ENCODE peak calls at places on chromosomes 13 and 19, in ten cellular contexts. One of them, this sample, is unnamed.

GRCh38 chr19:17829855-17830566 is 8.7 kb upstream of the INSL3 start:
- DNase-seq in RWPE1: peak; percentile 93
- DNase-seq in posterior vena cava: no peak
- DNase-seq in right cardiac atrium: peak; percentile 69
- DNase-seq in GM20000: no peak
- DNase-seq in AG09319: no peak
- DNase-seq in substantia nigra: no peak
- DNase-seq in choroid plexus epithelial cell: peak; percentile 33
- DNase-seq in progenitor cell of endocrine pancreas: peak; percentile 22
- DNase-seq in fibroblast of pulmonary artery: peak; percentile 29
- DNase-seq in this sample: peak; percentile 44

GRCh38 chr19:37803250-37803854 is 24.0 kb upstream of the ZNF573 start:
- DNase-seq in RWPE1: no peak
- DNase-seq in posterior vena cava: no peak
- DNase-seq in right cardiac atrium: no peak
- DNase-seq in GM20000: no peak
- DNase-seq in AG09319: no peak
- DNase-seq in substantia nigra: no peak
- DNase-seq in choroid plexus epithelial cell: no peak
- DNase-seq in progenitor cell of endocrine pancreas: no peak
- DNase-seq in fibroblast of pulmonary artery: no peak
- DNase-seq in this sample: no peak

GRCh38 chr13:106028916-106029315 is 506.5 kb downstream of the EFNB2 start:
- DNase-seq in RWPE1: no peak
- DNase-seq in posterior vena cava: no peak
- DNase-seq in right cardiac atrium: no peak
- DNase-seq in GM20000: no peak
- DNase-seq in AG09319: no peak
- DNase-seq in substantia nigra: no peak
- DNase-seq in choroid plexus epithelial cell: no peak
- DNase-seq in progenitor cell of endocrine pancreas: no peak
- DNase-seq in fibroblast of pulmonary artery: no peak
- DNase-seq in this sample: no peak

GRCh38 chr19:2255112-2255845 is 938 bp downstream of the JSRP1 start:
- DNase-seq in RWPE1: no peak
- DNase-seq in posterior vena cava: no peak
- DNase-seq in right cardiac atrium: no peak
- DNase-seq in GM20000: peak; percentile 53
- DNase-seq in AG09319: no peak
- DNase-seq in substantia nigra: no peak
- DNase-seq in choroid plexus epithelial cell: no peak
- DNase-seq in progenitor cell of endocrine pancreas: no peak
- DNase-seq in fibroblast of pulmonary artery: no peak
- DNase-seq in this sample: no peak

GRCh38 chr19:19134687-19135158 is 3.6 kb downstream of the TMEM161A start:
- DNase-seq in RWPE1: no peak
- DNase-seq in posterior vena cava: no peak
- DNase-seq in right cardiac atrium: peak; percentile 90
- DNase-seq in GM20000: peak; percentile 23
- DNase-seq in AG09319: no peak
- DNase-seq in substantia nigra: no peak
- DNase-seq in choroid plexus epithelial cell: no peak
- DNase-seq in progenitor cell of endocrine pancreas: peak; percentile 40
- DNase-seq in fibroblast of pulmonary artery: no peak
- DNase-seq in this sample: no peak

GRCh38 chr13:50989476-50989875 is 79.9 kb downstream of the RNASEH2B start:
- DNase-seq in RWPE1: no peak
- DNase-seq in posterior vena cava: no peak
- DNase-seq in right cardiac atrium: no peak
- DNase-seq in GM20000: no peak
- DNase-seq in AG09319: no peak
- DNase-seq in substantia nigra: no peak
- DNase-seq in choroid plexus epithelial cell: peak; percentile 50
- DNase-seq in progenitor cell of endocrine pancreas: no peak
- DNase-seq in fibroblast of pulmonary artery: peak; percentile 42
- DNase-seq in this sample: no peak

GRCh38 chr19:45676851-45677263 is 8.8 kb downstream of the GIPR start:
- DNase-seq in RWPE1: no peak
- DNase-seq in posterior vena cava: no peak
- DNase-seq in right cardiac atrium: peak; percentile 69
- DNase-seq in GM20000: peak; percentile 56
- DNase-seq in AG09319: no peak
- DNase-seq in substantia nigra: peak; percentile 26
- DNase-seq in choroid plexus epithelial cell: no peak
- DNase-seq in progenitor cell of endocrine pancreas: no peak
- DNase-seq in fibroblast of pulmonary artery: no peak
- DNase-seq in this sample: no peak

GRCh38 chr13:29756506-29756905 is 93.9 kb downstream of the UBL3 start:
- DNase-seq in RWPE1: no peak
- DNase-seq in posterior vena cava: no peak
- DNase-seq in right cardiac atrium: no peak
- DNase-seq in GM20000: no peak
- DNase-seq in AG09319: no peak
- DNase-seq in substantia nigra: no peak
- DNase-seq in choroid plexus epithelial cell: peak; percentile 47
- DNase-seq in progenitor cell of endocrine pancreas: no peak
- DNase-seq in fibroblast of pulmonary artery: peak; percentile 54
- DNase-seq in this sample: peak; percentile 38

GRCh38 chr13:77061362-77061761 is 34.4 kb upstream of the FBXL3 start:
- DNase-seq in RWPE1: no peak
- DNase-seq in posterior vena cava: no peak
- DNase-seq in right cardiac atrium: no peak
- DNase-seq in GM20000: no peak
- DNase-seq in AG09319: no peak
- DNase-seq in substantia nigra: no peak
- DNase-seq in choroid plexus epithelial cell: no peak
- DNase-seq in progenitor cell of endocrine pancreas: no peak
- DNase-seq in fibroblast of pulmonary artery: no peak
- DNase-seq in this sample: no peak

GRCh38 chr13:80436571-80437169 is 95.7 kb upstream of the SPRY2 start:
- DNase-seq in RWPE1: no peak
- DNase-seq in posterior vena cava: no peak
- DNase-seq in right cardiac atrium: no peak
- DNase-seq in GM20000: no peak
- DNase-seq in AG09319: peak; percentile 2
- DNase-seq in substantia nigra: no peak
- DNase-seq in choroid plexus epithelial cell: peak; percentile 68
- DNase-seq in progenitor cell of endocrine pancreas: no peak
- DNase-seq in fibroblast of pulmonary artery: peak; percentile 62
- DNase-seq in this sample: peak; percentile 84

GRCh38 chr19:54662730-54663129 is at the start of gene LILRB4:
- DNase-seq in RWPE1: no peak
- DNase-seq in posterior vena cava: no peak
- DNase-seq in right cardiac atrium: peak; percentile 72
- DNase-seq in GM20000: peak; percentile 47
- DNase-seq in AG09319: no peak
- DNase-seq in substantia nigra: peak; percentile 23
- DNase-seq in choroid plexus epithelial cell: no peak
- DNase-seq in progenitor cell of endocrine pancreas: no peak
- DNase-seq in fibroblast of pulmonary artery: no peak
- DNase-seq in this sample: no peak

GRCh38 chr19:1441677-1442438 is 3.7 kb downstream of the RPS15 start:
- DNase-seq in RWPE1: no peak
- DNase-seq in posterior vena cava: no peak
- DNase-seq in right cardiac atrium: peak; percentile 58
- DNase-seq in GM20000: no peak
- DNase-seq in AG09319: no peak
- DNase-seq in substantia nigra: no peak
- DNase-seq in choroid plexus epithelial cell: no peak
- DNase-seq in progenitor cell of endocrine pancreas: no peak
- DNase-seq in fibroblast of pulmonary artery: no peak
- DNase-seq in this sample: no peak

GRCh38 chr13:97298816-97299215 is 76.7 kb downstream of the MBNL2 start:
- DNase-seq in RWPE1: no peak
- DNase-seq in posterior vena cava: no peak
- DNase-seq in right cardiac atrium: no peak
- DNase-seq in GM20000: no peak
- DNase-seq in AG09319: no peak
- DNase-seq in substantia nigra: no peak
- DNase-seq in choroid plexus epithelial cell: peak; percentile 31
- DNase-seq in progenitor cell of endocrine pancreas: no peak
- DNase-seq in fibroblast of pulmonary artery: no peak
- DNase-seq in this sample: peak; percentile 35

GRCh38 chr13:60583196-60583908 is 186.3 kb downstream of the TDRD3 start:
- DNase-seq in RWPE1: no peak
- DNase-seq in posterior vena cava: no peak
- DNase-seq in right cardiac atrium: no peak
- DNase-seq in GM20000: no peak
- DNase-seq in AG09319: peak; percentile 40
- DNase-seq in substantia nigra: no peak
- DNase-seq in choroid plexus epithelial cell: peak; percentile 84
- DNase-seq in progenitor cell of endocrine pancreas: no peak
- DNase-seq in fibroblast of pulmonary artery: peak; percentile 67
- DNase-seq in this sample: peak; percentile 89

GRCh38 chr19:3099347-3100145 is 5.4 kb downstream of the GNA11 start:
- DNase-seq in RWPE1: no peak
- DNase-seq in posterior vena cava: no peak
- DNase-seq in right cardiac atrium: peak; percentile 60
- DNase-seq in GM20000: no peak
- DNase-seq in AG09319: no peak
- DNase-seq in substantia nigra: no peak
- DNase-seq in choroid plexus epithelial cell: no peak
- DNase-seq in progenitor cell of endocrine pancreas: no peak
- DNase-seq in fibroblast of pulmonary artery: no peak
- DNase-seq in this sample: no peak

GRCh38 chr19:38264486-38265212 is at the start of gene SPINT2:
- DNase-seq in RWPE1: peak; percentile 34
- DNase-seq in posterior vena cava: peak; percentile 83
- DNase-seq in right cardiac atrium: peak; percentile 73
- DNase-seq in GM20000: peak; percentile 64
- DNase-seq in AG09319: no peak
- DNase-seq in substantia nigra: peak; percentile 27
- DNase-seq in choroid plexus epithelial cell: no peak
- DNase-seq in progenitor cell of endocrine pancreas: peak; percentile 89
- DNase-seq in fibroblast of pulmonary artery: no peak
- DNase-seq in this sample: no peak

This sample was measured in fibroblast of mammary gland.